ENCODE peak calls at places on chromosomes 5 and 9, in four cellular contexts. R is body of pancreas, T is right cardiac atrium, P is left ventricle myocardium inferior. L is an unnamed sample.

GRCh38 chr5:31770157-31770556 is 131.2 kb downstream of the PDZD2 start:
- DNase-seq in R (no peak), T (no peak), P (no peak), L (no peak)

GRCh38 chr9:99249619-99250018 is 27.5 kb downstream of the SEC61B start:
- DNase-seq in R (no peak), T (no peak), P (no peak), L (no peak)

GRCh38 chr5:171445910-171446516 is 26.6 kb downstream of the FGF18 start:
- DNase-seq in R (no peak), T (peak; percentile 76), P (peak; percentile 67), L (no peak)

GRCh38 chr5:142143878-142144277 is 35.3 kb downstream of the NDFIP1 start:
- DNase-seq in R (no peak), T (no peak), P (no peak), L (peak; percentile 14)

GRCh38 chr9:71765693-71766092 is 2.6 kb downstream of the CEMIP2 start:
- DNase-seq in R (no peak), T (no peak), P (no peak), L (no peak)

GRCh38 chr9:27542519-27542918 is 12.9 kb upstream of the MOB3B start:
- DNase-seq in R (no peak), T (no peak), P (no peak), L (no peak)

GRCh38 chr5:78504726-78505431 is 143.7 kb downstream of the LHFPL2 start:
- DNase-seq in R (peak; percentile 85), T (peak; percentile 92), P (peak; percentile 85), L (peak; percentile 91)

GRCh38 chr5:150402901-150403342 is 9.8 kb downstream of the CD74 start:
- DNase-seq in R (no peak), T (no peak), P (no peak), L (no peak)

GRCh38 chr5:65742565-65743231 is 20.7 kb downstream of the NLN start:
- DNase-seq in R (no peak), T (no peak), P (no peak), L (peak; percentile 47)

GRCh38 chr5:10485142-10485795 is 43.6 kb downstream of the ROPN1L start:
- DNase-seq in R (no peak), T (peak; percentile 89), P (peak; percentile 65), L (peak; percentile 94)

GRCh38 chr5:77751328-77752023 is 24.7 kb downstream of the TBCA start:
- DNase-seq in R (no peak), T (no peak), P (no peak), L (no peak)

GRCh38 chr5:35745193-35745592 is 111.5 kb upstream of the IL7R start:
- DNase-seq in R (no peak), T (no peak), P (no peak), L (no peak)

GRCh38 chr5:83199126-83199525 is 121.8 kb downstream of the XRCC4 start:
- DNase-seq in R (no peak), T (no peak), P (no peak), L (no peak)

GRCh38 chr5:67361932-67362729 is 165.5 kb upstream of the CD180 start:
- DNase-seq in R (no peak), T (no peak), P (no peak), L (no peak)

GRCh38 chr9:33139421-33140228 is 27.5 kb downstream of the B4GALT1 start:
- DNase-seq in R (peak; percentile 31), T (peak; percentile 82), P (peak; percentile 87), L (peak; percentile 52)
- H3K4me1 ChIP-seq in R (peaks cover 56% of the 10 kb centered on the region), T (peaks cover 65% of the 10 kb centered on the region), P (peaks cover 100% of the 10 kb centered on the region), L (peaks cover 44% of the 10 kb centered on the region)

DNA sequence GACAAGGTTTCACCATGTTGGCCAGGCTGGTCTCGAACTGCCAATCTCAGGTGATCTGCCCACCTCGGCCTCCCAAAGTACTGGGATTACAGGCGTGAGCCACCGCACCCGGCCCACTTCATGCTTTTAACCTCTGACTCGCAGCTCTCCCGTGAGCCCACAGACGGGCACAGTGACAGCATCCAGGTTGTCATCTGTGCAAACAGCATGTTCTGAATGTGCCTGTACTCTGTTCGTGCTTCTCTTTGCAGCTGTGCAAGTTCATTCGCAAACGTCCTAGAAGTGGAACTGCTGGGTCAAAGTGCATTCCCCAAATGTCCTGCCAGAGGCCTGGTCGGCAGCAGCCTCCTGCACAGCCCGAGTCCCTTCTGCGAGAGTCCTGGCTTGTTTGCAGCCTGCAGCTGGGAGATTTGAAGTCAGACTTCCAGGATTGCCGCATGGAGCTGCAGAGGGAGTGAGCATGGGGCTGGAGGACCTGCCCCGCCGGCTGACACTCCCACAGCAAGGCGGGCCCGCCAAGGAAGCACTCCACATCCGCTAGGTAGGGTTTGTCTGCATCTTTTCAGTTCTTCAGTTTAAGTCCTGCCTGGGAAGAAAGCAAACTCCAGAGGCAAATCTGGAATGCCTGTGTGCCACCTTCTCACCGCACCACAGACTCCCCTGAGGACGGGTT is 3.4 kb downstream of the BRD3OS start:
- DNase-seq in R (no peak), T (no peak), P (no peak), L (no peak)
- H3K4me3 ChIP-seq in R (no peak overlapping the region), T (no peak overlapping the region), P (no peak overlapping the region), L (no peak overlapping the region)

DNA sequence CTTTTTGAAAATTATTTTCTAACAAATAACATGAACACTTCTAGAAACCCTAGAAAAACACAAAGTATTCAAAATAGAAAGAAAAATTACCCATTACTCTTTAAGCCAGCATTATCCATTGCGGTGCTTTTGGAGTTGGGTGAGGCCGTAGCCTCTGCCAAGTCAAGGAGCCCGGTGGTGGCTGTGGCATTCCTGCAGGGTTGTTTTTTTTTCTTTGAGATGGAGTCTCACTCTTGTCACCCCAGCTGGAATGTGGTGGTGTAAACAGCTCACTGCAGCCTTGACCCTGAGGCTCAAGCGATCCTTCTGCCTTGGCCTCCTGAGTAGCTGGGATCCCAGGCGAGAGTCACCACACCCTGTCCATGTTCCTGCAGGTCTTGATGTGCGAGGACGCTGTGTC is 8.2 kb upstream of the AHRR start:
- DNase-seq in R (no peak), T (no peak), P (no peak), L (no peak)
- H3K9me3 ChIP-seq in R (no peaks in the 10 kb centered on the region), T (no peaks in the 10 kb centered on the region), P (no peaks in the 10 kb centered on the region), L (no peaks in the 10 kb centered on the region)

DNA sequence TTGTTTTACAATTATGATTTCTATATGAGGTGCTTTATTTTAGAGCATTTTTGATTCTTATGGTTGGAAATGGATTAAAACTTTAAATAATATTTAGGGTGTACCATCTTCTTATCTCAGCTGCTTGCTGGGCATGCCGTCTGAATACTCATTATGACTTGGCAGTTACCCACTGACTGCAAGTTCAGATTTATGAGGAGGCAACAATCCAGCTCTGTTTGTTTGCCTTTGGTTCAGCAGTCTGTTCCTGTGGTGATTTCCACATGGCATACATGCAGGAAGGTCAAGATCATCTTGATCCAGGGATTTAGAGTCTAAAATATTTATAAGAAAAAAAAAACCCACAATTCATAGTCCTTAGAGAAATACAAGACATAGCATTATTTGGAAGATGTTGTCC is 1254.5 kb upstream of the NUDT12 start:
- DNase-seq in R (no peak), T (no peak), P (no peak), L (no peak)
- H3K4me1 ChIP-seq in R (no peaks in the 10 kb centered on the region), T (no peaks in the 10 kb centered on the region), P (no peaks in the 10 kb centered on the region), L (no peaks in the 10 kb centered on the region)

GRCh38 chr9:16516887-16517286 is 353.6 kb downstream of the BNC2 start:
- DNase-seq in R (no peak), T (no peak), P (no peak), L (no peak)

GRCh38 chr9:16519001-16519400 is 351.5 kb downstream of the BNC2 start:
- DNase-seq in R (no peak), T (no peak), P (no peak), L (no peak)

GRCh38 chr9:16514131-16514530 is 356.3 kb downstream of the BNC2 start:
- DNase-seq in R (no peak), T (no peak), P (no peak), L (no peak)

GRCh38 chr9:16515207-16515606 is 355.3 kb downstream of the BNC2 start:
- DNase-seq in R (no peak), T (no peak), P (no peak), L (no peak)

DNA sequence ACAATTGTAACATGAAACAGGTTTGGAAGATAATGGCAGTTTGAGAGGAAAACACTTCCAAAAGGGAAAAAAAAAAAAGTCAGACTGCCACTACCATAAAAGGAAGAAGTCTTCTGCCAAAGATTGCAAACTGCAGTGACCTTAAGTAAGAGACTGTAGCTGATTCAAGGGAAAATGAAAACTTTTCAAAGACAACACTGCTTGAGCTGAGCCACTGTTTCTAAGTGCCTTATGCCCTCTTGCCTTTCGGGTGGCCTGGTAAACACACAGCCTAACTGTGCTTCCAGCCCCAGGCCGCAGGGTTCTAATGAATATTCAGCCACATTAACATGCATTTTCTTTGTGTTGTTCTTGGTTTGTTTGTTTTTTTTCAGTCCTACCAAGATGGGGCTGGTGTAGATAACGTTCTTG is 354.6 kb downstream of the BNC2 start:
- DNase-seq in R (no peak), T (no peak), P (no peak), L (no peak)
- H3K4me3 ChIP-seq in R (no peak overlapping the region), T (no peak overlapping the region), P (no peak overlapping the region), L (no peak overlapping the region)